ENCODE peak calls at places on chromosomes 16 and 17, in ten cellular contexts. N is CD8-positive, alpha-beta T cell; H is psoas muscle; Y is body of pancreas; Q is sigmoid colon; B is A549; G is gastrocnemius medialis; X is mesendoderm; W is CD8-positive, alpha-beta memory T cell; P is suprapubic skin. A is an unnamed sample.
A peak's percentile ranks its signal among the peaks of the same experiment; 100 is the strongest.

GRCh38 chr16:536746-537145 is 9.2 kb downstream of the CAPN15 start:
- DNase-seq in B (no peak), P (no peak), W (no peak), X (no peak), N (no peak), H (no peak), G (no peak), Q (no peak), Y (no peak), A (no peak)

GRCh38 chr16:88337538-88337937 is 45.2 kb upstream of the ZNF469 start:
- DNase-seq in G (no peak), Q (no peak), Y (no peak), P (no peak), N (no peak), X (no peak), W (no peak), H (no peak), B (no peak), A (no peak)

GRCh38 chr17:9057310-9057709 is 36.0 kb downstream of the NTN1 start:
- DNase-seq in P (no peak), Y (no peak), G (no peak), X (no peak), B (no peak), Q (no peak), W (no peak), H (no peak), N (no peak), A (no peak)

GRCh38 chr17:77143306-77143705 is 2.5 kb downstream of the SEC14L1 start:
- DNase-seq in N (no peak), X (no peak), P (no peak), Q (no peak), B (no peak), G (no peak), H (no peak), W (no peak), Y (no peak), A (no peak)

GRCh38 chr16:9260665-9261064 is 169.2 kb downstream of the HAPSTR1 start:
- DNase-seq in P (no peak), X (no peak), Y (peak; percentile 82), H (no peak), Q (no peak), N (no peak), B (no peak), W (no peak), G (no peak), A (no peak)

GRCh38 chr17:78442648-78443128 is 64.2 kb downstream of the PGS1 start:
- DNase-seq in B (no peak), Q (peak; percentile 92), Y (peak; percentile 34), P (peak; percentile 87), N (peak; percentile 10), X (no peak), G (peak; percentile 75), W (no peak), H (peak; percentile 82), A (no peak)

GRCh38 chr16:35565626-35566025 is 2106.2 kb downstream of the TP53TG3F start:
- DNase-seq in P (no peak), N (no peak), B (no peak), Q (no peak), G (no peak), Y (no peak), W (no peak), H (no peak), X (no peak), A (no peak)

GRCh38 chr16:58515871-58516767 is 802 bp downstream of the SETD6 start:
- DNase-seq in Y (peak; percentile 85), N (no peak), B (no peak), H (peak; percentile 38), W (no peak), X (peak; percentile 66), P (no peak), G (no peak), Q (peak; percentile 63), A (peak; percentile 54)

GRCh38 chr17:75731716-75732498 is 10.6 kb downstream of the ITGB4 start:
- DNase-seq in G (no peak), H (no peak), N (no peak), B (no peak), Q (no peak), P (peak; percentile 54), X (no peak), W (no peak), Y (no peak), A (no peak)

GRCh38 chr16:2745961-2746360 is 6.5 kb upstream of the SRRM2 start:
- DNase-seq in N (no peak), B (no peak), Y (no peak), X (no peak), P (no peak), W (no peak), H (no peak), Q (no peak), G (no peak), A (no peak)

GRCh38 chr16:81415757-81416156 is 28.9 kb upstream of the CMIP start:
- DNase-seq in Y (no peak), B (no peak), W (no peak), H (no peak), Q (no peak), P (no peak), N (no peak), G (no peak), X (peak; percentile 84), A (no peak)

GRCh38 chr17:1724351-1724868 is at the start of gene WDR81:
- DNase-seq in G (peak; percentile 93), X (peak; percentile 86), H (peak; percentile 95), W (peak; percentile 85), Y (peak; percentile 95), N (peak; percentile 57), B (peak; percentile 90), Q (peak; percentile 96), P (peak; percentile 96), A (peak; percentile 81)

GRCh38 chr17:29590261-29590978 is 972 bp upstream of the GIT1 start:
- DNase-seq in P (no peak), B (peak; percentile 73), H (peak; percentile 43), G (no peak), X (no peak), Q (peak; percentile 75), W (no peak), N (no peak), Y (no peak), A (no peak)

GRCh38 chr16:70254965-70255286 is 3.2 kb upstream of the EXOSC6 start:
- DNase-seq in G (no peak), N (no peak), B (no peak), P (no peak), H (no peak), Y (no peak), X (no peak), Q (no peak), W (no peak), A (no peak)

GRCh38 chr16:6835941-6836340 is 496.7 kb upstream of the RBFOX1 start:
- DNase-seq in Q (no peak), P (no peak), N (no peak), B (no peak), W (no peak), Y (no peak), G (no peak), H (no peak), X (no peak), A (no peak)

GRCh38 chr16:78789556-78789955 is 690.1 kb downstream of the WWOX start:
- DNase-seq in P (no peak), G (no peak), Y (no peak), H (no peak), B (no peak), W (no peak), N (no peak), Q (no peak), X (no peak), A (no peak)

DNA sequence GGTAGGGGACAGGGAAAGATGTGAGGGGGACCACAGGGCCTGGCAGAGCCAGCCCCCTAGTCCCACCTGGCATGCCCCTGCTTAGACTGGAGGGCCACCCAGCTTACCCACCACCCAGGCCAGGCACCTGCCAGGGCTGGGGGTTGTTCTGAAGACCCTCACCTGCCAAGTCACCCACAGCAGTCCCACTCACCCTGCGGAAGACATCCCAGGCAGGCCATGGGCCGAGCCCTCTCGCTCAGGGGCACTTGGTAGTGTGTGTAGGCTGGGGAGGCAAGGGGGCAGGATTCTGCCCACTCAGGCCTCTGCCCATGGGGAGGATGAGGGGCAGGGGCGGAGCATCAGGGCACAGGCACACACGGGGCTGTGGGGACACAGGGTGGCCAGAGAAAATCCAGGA is 4.0 kb downstream of the PLCD3 start:
- DNase-seq in N (no peak), B (no peak), X (no peak), Y (no peak), G (no peak), Q (peak; percentile 65), H (peak; percentile 16), W (no peak), P (no peak), A (no peak)
- H3K4me3 ChIP-seq in N (no peak overlapping the region), B (peak overlapping the region; percentile 98), X (no peak overlapping the region), Y (no peak overlapping the region), G (no peak overlapping the region), Q (no peak overlapping the region), H (peak overlapping the region; percentile 22), W (no peak overlapping the region), P (no peak overlapping the region), A (no peak overlapping the region)

DNA sequence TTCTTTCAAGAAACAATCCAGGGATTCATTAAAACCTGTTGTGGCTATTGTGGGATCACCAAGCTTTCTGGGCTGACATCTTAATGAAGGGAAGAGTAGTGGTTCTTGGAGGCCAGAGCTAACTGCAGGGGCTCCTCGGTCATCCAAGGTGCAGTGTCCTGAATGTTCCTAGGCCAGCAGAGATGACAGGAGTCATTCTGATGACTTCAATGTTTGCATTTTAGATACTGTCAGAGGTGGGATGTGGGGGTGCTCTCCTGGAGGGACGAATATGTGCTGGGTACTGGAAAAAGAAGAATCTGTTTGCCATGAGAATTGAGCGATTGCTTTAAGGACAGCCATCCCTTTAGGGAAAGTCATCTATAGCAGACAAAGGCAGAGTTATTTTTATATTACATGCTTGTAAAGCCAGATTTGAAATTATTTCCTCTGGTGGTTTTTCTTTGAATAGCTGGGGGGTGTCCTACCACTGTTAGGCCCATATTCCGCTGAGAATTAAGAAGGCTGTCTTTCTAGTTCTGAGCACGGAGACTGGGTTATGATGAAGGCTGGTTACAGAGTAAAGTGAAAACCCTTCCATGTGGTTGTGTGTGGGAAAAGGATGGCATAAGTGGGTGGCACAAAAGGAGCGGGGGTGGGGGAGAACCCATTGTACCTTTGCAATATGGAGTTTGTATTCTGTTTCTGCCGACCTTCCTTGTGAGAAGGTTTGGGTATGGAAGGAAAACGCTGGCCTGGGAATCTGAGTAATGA is 7.4 kb downstream of the HLF start:
- DNase-seq in W (no peak), Q (no peak), Y (no peak), N (no peak), H (no peak), P (no peak), G (no peak), X (no peak), B (no peak), A (no peak)
- H3K27ac ChIP-seq in W (no peak overlapping the region), Q (peak overlapping the region; percentile 97), Y (no peak overlapping the region), N (no peak overlapping the region), H (no peak overlapping the region), P (no peak overlapping the region), G (peak overlapping the region; percentile 83), X (no peak overlapping the region), B (no peak overlapping the region), A (no peak overlapping the region)

GRCh38 chr17:63503330-63503685 is 19.9 kb upstream of the KCNH6 start:
- DNase-seq in B (no peak), Y (no peak), H (no peak), N (no peak), P (no peak), G (no peak), X (no peak), W (no peak), Q (no peak), A (no peak)
- H3K4me3 ChIP-seq in B (no peak overlapping the region), Y (no peak overlapping the region), H (no peak overlapping the region), N (no peak overlapping the region), P (no peak overlapping the region), G (no peak overlapping the region), X (no peak overlapping the region), W (no peak overlapping the region), Q (no peak overlapping the region), A (no peak overlapping the region)

GRCh38 chr16:67443299-67443698 is 12.4 kb downstream of the HSD11B2 start:
- DNase-seq in W (no peak), P (no peak), X (no peak), Y (peak; percentile 41), N (no peak), G (no peak), H (peak; percentile 67), B (no peak), Q (peak; percentile 94), A (no peak)
- H3K27ac ChIP-seq in W (no peak overlapping the region), P (peak overlapping the region; percentile 45), X (no peak overlapping the region), Y (peak overlapping the region; percentile 69), N (no peak overlapping the region), G (peak overlapping the region; percentile 66), H (peak overlapping the region; percentile 24), B (no peak overlapping the region), Q (peak overlapping the region; percentile 79), A (no peak overlapping the region)